ENCODE peak calls at places on chromosomes 6 and 20, in seven cellular contexts. X is astrocyte; Y is cardiac fibroblast; P is NCI-H774; J is stimulated activated CD4-positive, alpha-beta T cell treated with anti-CD3 and anti-CD28 coated beads, Interleukin-12 subunit alpha, Interleukin-12 subunit beta, amount 100 ng/mL, for 4 hours; K is naive B cell; Q is GM10248. V is an unnamed sample.

GRCh38 chr6:19327684-19328083 is 509.5 kb upstream of the ID4 start:
- DNase-seq in X (no peak), Y (no peak), P (no peak), J (no peak), K (no peak), Q (no peak), V (no peak)

GRCh38 chr6:26568601-26569432 is 27.9 kb upstream of the ABT1 start:
- DNase-seq in X (peak; percentile 64), Y (peak; percentile 94), P (peak; percentile 87), J (peak; percentile 99), K (peak; percentile 95), Q (peak; percentile 82), V (peak; percentile 96)

GRCh38 chr6:139888691-139889122 is 514.3 kb upstream of the CITED2 start:
- DNase-seq in X (peak; percentile 41), Y (no peak), P (no peak), J (no peak), K (no peak), Q (no peak), V (no peak)

GRCh38 chr20:23446505-23446904 is 6.2 kb downstream of the CST11 start:
- DNase-seq in X (peak; percentile 43), Y (peak; percentile 65), P (peak; percentile 51), J (peak; percentile 34), K (no peak), Q (peak; percentile 62), V (no peak)

GRCh38 chr20:47784599-47785320 is 521 bp downstream of the SULF2 start:
- DNase-seq in X (peak; percentile 58), Y (peak; percentile 45), P (no peak), J (no peak), K (no peak), Q (no peak), V (no peak)

GRCh38 chr6:3617192-3617631 is 134.3 kb downstream of the PXDC1 start:
- DNase-seq in X (no peak), Y (no peak), P (no peak), J (no peak), K (no peak), Q (no peak), V (no peak)

GRCh38 chr20:4476903-4477302 is 244.8 kb upstream of the PRND start:
- DNase-seq in X (peak; percentile 29), Y (peak; percentile 19), P (no peak), J (no peak), K (no peak), Q (no peak), V (no peak)

GRCh38 chr20:38132910-38133501 is 32.1 kb downstream of the TGM2 start:
- DNase-seq in X (no peak), Y (no peak), P (no peak), J (no peak), K (no peak), Q (no peak), V (no peak)

GRCh38 chr20:19047040-19047950 is 165.1 kb upstream of the SLC24A3 start:
- DNase-seq in X (no peak), Y (no peak), P (no peak), J (no peak), K (no peak), Q (no peak), V (no peak)

GRCh38 chr6:73694711-73695411 is 1.1 kb upstream of the CD109 start:
- DNase-seq in X (peak; percentile 65), Y (peak; percentile 63), P (no peak), J (no peak), K (no peak), Q (no peak), V (no peak)

GRCh38 chr6:163186527-163186926 is 228.0 kb upstream of the QKI start:
- DNase-seq in X (no peak), Y (no peak), P (no peak), J (no peak), K (no peak), Q (no peak), V (no peak)

V was measured in Jurkat, Clone E6-1.